ENCODE peak calls at places on chromosomes 7 and 10, in four cellular contexts. V, H, L and D are unnamed samples.

GRCh38 chr7:99930376-99930775 is 956 bp upstream of the GJC3 start:
- DNase-seq in V (no peak), H (no peak), L (no peak), D (peak)

GRCh38 chr7:6071406-6071805 is 40.2 kb downstream of the ANKRD61 start:
- DNase-seq in V (no peak), H (no peak), L (no peak), D (no peak)

GRCh38 chr7:135353832-135354231 is 120.2 kb downstream of the STRA8 start:
- DNase-seq in V (no peak), H (no peak), L (no peak), D (no peak)

GRCh38 chr7:56062382-56062781 is 1.7 kb upstream of the SUMF2 start:
- DNase-seq in V (no peak), H (no peak), L (peak), D (no peak)

GRCh38 chr10:85863301-85864172 is 503.1 kb downstream of the GRID1 start:
- DNase-seq in V (no peak), H (no peak), L (no peak), D (peak)

GRCh38 chr7:99860281-99861127 is 16.3 kb downstream of the OR2AE1 start:
- DNase-seq in V (no peak), H (no peak), L (peak), D (no peak)

GRCh38 chr7:152336754-152337368 is 98.9 kb downstream of the KMT2C start:
- DNase-seq in V (no peak), H (peak), L (peak), D (no peak)

GRCh38 chr7:503575-504111 is 16.0 kb downstream of the PDGFA start:
- DNase-seq in V (no peak), H (no peak), L (no peak), D (no peak)

GRCh38 chr10:113403900-113404299 is 149.0 kb upstream of the HABP2 start:
- DNase-seq in V (no peak), H (no peak), L (no peak), D (no peak)

GRCh38 chr10:34861293-34862004 is 46.4 kb upstream of the PARD3 start:
- DNase-seq in V (no peak), H (no peak), L (no peak), D (no peak)

GRCh38 chr10:114629824-114630430 is 28.1 kb downstream of the ABLIM1 start:
- DNase-seq in V (no peak), H (no peak), L (no peak), D (no peak)